ENCODE peak calls at places on chromosomes 2 and 18, in five cellular contexts. Y is stomach, O is foreskin fibroblast, R is HFFc6, W is A549. X is an unnamed sample.

GRCh38 chr2:83196225-83196624 is 1262.9 kb downstream of the SUCLG1 start:
- DNase-seq in Y (no peak), R (peak), O (peak), W (peak), X (no peak)

GRCh38 chr2:132721938-132722337 is 51.9 kb upstream of the LYPD1 start:
- DNase-seq in W (no peak), Y (no peak), O (no peak), R (no peak), X (no peak)

GRCh38 chr2:148524519-148524919 is 120.0 kb upstream of the EPC2 start:
- DNase-seq in R (no peak), O (no peak), W (no peak), Y (no peak), X (no peak)

GRCh38 chr18:77567202-77567601 is 317.6 kb downstream of the GALR1 start:
- DNase-seq in R (no peak), O (no peak), W (no peak), Y (no peak), X (no peak)

GRCh38 chr2:129673234-129673633 is 306.2 kb upstream of the RAB6C start:
- DNase-seq in R (no peak), O (no peak), Y (no peak), W (no peak), X (no peak)

GRCh38 chr2:176729706-176730569 is 460.7 kb downstream of the MTX2 start:
- DNase-seq in R (peak), O (no peak), W (no peak), Y (no peak), X (no peak)

GRCh38 chr2:46394649-46395510 is 84.5 kb upstream of the TMEM247 start:
- DNase-seq in Y (no peak), R (no peak), W (no peak), O (no peak), X (no peak)

GRCh38 chr2:206160124-206160806 is 570 bp downstream of the EEF1B2 start:
- DNase-seq in W (no peak), Y (peak), R (no peak), O (peak), X (peak)

GRCh38 chr2:104412384-104412783 is 441.5 kb upstream of the POU3F3 start:
- DNase-seq in W (peak), Y (no peak), O (no peak), R (no peak), X (peak)

GRCh38 chr2:135996304-135996703 is 10.9 kb upstream of the DARS1 start:
- DNase-seq in R (no peak), O (no peak), W (no peak), Y (no peak), X (no peak)

GRCh38 chr2:170277943-170278342 is 100.0 kb downstream of the MYO3B start:
- DNase-seq in O (no peak), R (no peak), W (no peak), Y (no peak), X (no peak)

GRCh38 chr18:58699551-58699950 is 28.3 kb downstream of the MALT1 start:
- DNase-seq in O (peak), Y (no peak), R (no peak), W (no peak), X (no peak)

GRCh38 chr18:51339866-51340265 is 142.4 kb upstream of the MEX3C start:
- DNase-seq in R (no peak), O (peak), Y (no peak), W (no peak), X (no peak)

GRCh38 chr2:33111002-33111446 is 164.3 kb downstream of the LTBP1 start:
- DNase-seq in O (peak), W (peak), Y (no peak), R (no peak), X (no peak)
- TF ChIP-seq CTCF in O (no peak), W (no peak), Y (no peak), R (no peak), X (no peak)

GRCh38 chr2:230924092-230924469 is 961 bp downstream of the GPR55 start:
- DNase-seq in R (no peak), W (no peak), Y (no peak), O (no peak), X (no peak)

GRCh38 chr2:230922951-230923717 is 1.9 kb downstream of the GPR55 start:
- DNase-seq in Y (peak), R (no peak), O (no peak), W (no peak), X (no peak)

GRCh38 chr2:230925443-230925878 is 419 bp upstream of the GPR55 start:
- DNase-seq in W (no peak), Y (peak), O (no peak), R (no peak), X (no peak)

GRCh38 chr2:230925879-230926765 is 1.1 kb upstream of the GPR55 start:
- DNase-seq in W (peak), O (no peak), Y (peak), R (no peak), X (peak)

GRCh38 chr2:230924470-230925341 is at the start of gene GPR55:
- DNase-seq in Y (peak), R (no peak), O (no peak), W (no peak), X (peak)
- TF ChIP-seq CTCF in Y (peak), R (peak), O (no peak), W (no peak), X (peak)

GRCh38 chr2:31386648-31387047 is 27.9 kb downstream of the XDH start:
- DNase-seq in Y (no peak), R (no peak), W (peak), O (peak), X (no peak)
- TF ChIP-seq CTCF in Y (no peak), R (peak), W (peak), O (no peak), X (no peak)

GRCh38 chr2:224062481-224063307 is 23.6 kb upstream of the SERPINE2 start:
- DNase-seq in R (no peak), W (no peak), Y (no peak), O (no peak), X (no peak)
- TF ChIP-seq CTCF in R (no peak), W (no peak), Y (no peak), O (no peak), X (no peak)

DNA sequence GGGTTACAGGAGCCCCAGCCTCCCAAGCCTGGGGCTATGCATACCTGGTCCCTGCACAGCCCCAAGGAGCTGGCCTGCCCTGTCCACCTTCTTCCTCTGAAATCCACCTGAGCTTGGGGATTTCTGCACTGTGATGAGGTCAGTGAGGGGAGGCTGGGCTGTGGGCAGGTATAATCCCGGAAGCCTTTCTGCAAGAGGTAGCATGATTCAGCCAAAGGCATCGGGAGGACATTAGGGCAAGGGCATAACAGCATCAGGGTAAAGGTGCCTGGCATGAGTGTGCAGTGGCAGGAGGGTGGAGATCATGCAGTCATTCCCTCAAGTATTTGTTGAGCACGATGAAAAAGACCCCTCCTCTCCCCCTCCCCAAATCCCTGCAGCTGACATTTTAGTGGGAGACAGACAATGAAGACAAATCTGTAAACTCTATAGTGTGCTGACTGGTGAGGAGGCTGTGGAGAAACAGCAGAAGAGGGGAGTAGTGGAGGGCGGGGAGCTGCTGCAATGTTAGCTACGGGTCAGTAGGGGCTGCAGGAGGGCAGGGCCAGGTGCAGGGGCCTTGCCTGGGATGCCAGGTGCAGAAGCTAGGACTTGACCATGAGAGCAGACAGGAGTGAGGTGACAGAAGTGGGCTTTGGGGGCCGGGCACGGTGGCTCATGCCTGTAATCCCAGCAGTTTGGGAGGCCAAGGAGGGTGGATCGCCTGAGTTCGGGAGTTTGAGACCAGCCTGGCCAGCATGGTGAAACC is 18.7 kb downstream of the ZFP36L2 start:
- DNase-seq in Y (no peak), R (no peak), W (no peak), O (no peak), X (no peak)
- TF ChIP-seq CTCF in Y (no peak), R (no peak), W (no peak), O (no peak), X (no peak)

DNA sequence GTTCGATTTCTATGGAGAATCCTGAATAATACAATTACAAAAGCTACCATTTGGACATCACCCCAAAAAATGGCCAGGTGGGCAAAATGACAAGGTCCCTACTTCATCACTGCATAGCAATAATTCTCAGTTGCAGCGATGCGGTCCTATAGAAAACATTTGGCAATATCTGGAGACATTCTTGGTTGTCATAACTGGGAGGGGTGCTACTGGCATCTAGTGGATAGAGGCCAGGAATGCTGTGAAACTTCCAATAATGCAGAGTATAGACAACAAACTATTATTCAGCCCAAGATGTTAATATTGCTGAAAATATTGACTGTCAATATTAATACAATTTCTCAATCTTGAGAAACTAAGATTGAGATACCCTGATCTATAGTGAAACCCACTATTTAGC is 637.8 kb upstream of the PKDCC start:
- DNase-seq in Y (no peak), W (no peak), R (no peak), O (no peak), X (no peak)
- TF ChIP-seq CTCF in Y (no peak), W (no peak), R (no peak), O (no peak), X (no peak)

GRCh38 chr2:86556508-86556907 is 6.7 kb downstream of the CHMP3 start:
- DNase-seq in Y (no peak), R (no peak), W (no peak), O (no peak), X (no peak)
- TF ChIP-seq CTCF in Y (no peak), R (no peak), W (no peak), O (no peak), X (no peak)

GRCh38 chr2:227363756-227364155 is 15.3 kb downstream of the TM4SF20 start:
- DNase-seq in O (peak), W (peak), Y (no peak), R (no peak), X (no peak)
- TF ChIP-seq CTCF in O (no peak), W (peak), Y (no peak), R (peak), X (no peak)

GRCh38 chr2:70903171-70903570 is 32.5 kb upstream of the ATP6V1B1 start:
- DNase-seq in Y (no peak), W (no peak), R (no peak), O (no peak), X (no peak)
- TF ChIP-seq CTCF in Y (no peak), W (no peak), R (no peak), O (no peak), X (no peak)

GRCh38 chr2:174625031-174625430 is 27.4 kb upstream of the WIPF1 start:
- DNase-seq in O (no peak), Y (no peak), W (no peak), R (no peak), X (no peak)
- TF ChIP-seq CTCF in O (no peak), Y (no peak), W (no peak), R (no peak), X (no peak)

X was measured in GM10248.